ENCODE peak calls at places on chromosomes 2 and 18, in four cellular contexts. X is upper lobe of right lung, I is lower lobe of right lung, W is H7. L is an unnamed sample. For H3K27me3 and H3K36me3, the result is how much of the 10 kb centered on the place peaks cover.

GRCh38 chr2:12412898-12413305 is 303.8 kb upstream of the TRIB2 start:
- DNase-seq in X (no peak), I (no peak), W (no peak), L (no peak)

GRCh38 chr2:64649626-64650025 is 4.1 kb downstream of the SERTAD2 start:
- DNase-seq in X (no peak), I (no peak), W (no peak), L (no peak)

GRCh38 chr2:142531375-142531774 is 346.1 kb upstream of the KYNU start:
- DNase-seq in X (no peak), I (no peak), W (no peak), L (no peak)

GRCh38 chr2:19577668-19578067 is 219.2 kb upstream of the OSR1 start:
- DNase-seq in X (no peak), I (no peak), W (no peak), L (peak)

GRCh38 chr2:230219419-230220331 is at the start of gene SP110:
- DNase-seq in X (peak), I (peak), W (peak), L (peak)

GRCh38 chr2:47867205-47867604 is 39.1 kb downstream of the FBXO11 start:
- DNase-seq in X (no peak), I (no peak), W (no peak), L (peak)

GRCh38 chr18:60892441-60892840 is 440.8 kb upstream of the CDH20 start:
- DNase-seq in X (no peak), I (no peak), W (no peak), L (no peak)

GRCh38 chr2:197828464-197829135 is 24.2 kb downstream of the PLCL1 start:
- DNase-seq in X (no peak), I (no peak), W (no peak), L (no peak)

GRCh38 chr2:236180831-236181453 is 12.8 kb upstream of the GBX2 start:
- DNase-seq in X (no peak), I (no peak), W (peak), L (peak)

GRCh38 chr18:59266876-59267510 is 6.3 kb downstream of the RAX start:
- DNase-seq in X (no peak), I (no peak), W (peak), L (no peak)

GRCh38 chr2:238242731-238243495 is 3.1 kb upstream of the HES6 start:
- DNase-seq in X (peak), I (no peak), W (peak), L (no peak)

GRCh38 chr2:223971731-223972130 is 14.5 kb downstream of the MRPL44 start:
- DNase-seq in X (no peak), I (no peak), W (no peak), L (no peak)

GRCh38 chr18:63518178-63519012 is 23.8 kb upstream of the SERPINB12 start:
- DNase-seq in X (no peak), I (no peak), W (no peak), L (peak)

GRCh38 chr2:26033270-26033768 is 565 bp upstream of the RAB10 start:
- DNase-seq in X (no peak), I (peak), W (no peak), L (peak)

GRCh38 chr2:100588071-100588786 is 25.4 kb downstream of the PDCL3 start:
- DNase-seq in X (peak), I (no peak), W (no peak), L (no peak)

GRCh38 chr2:11307764-11308415 is 36.5 kb downstream of the ROCK2 start:
- DNase-seq in X (no peak), I (no peak), W (no peak), L (no peak)

GRCh38 chr2:128185576-128185975 is 94.6 kb downstream of the UGGT1 start:
- DNase-seq in X (no peak), I (no peak), W (no peak), L (no peak)

GRCh38 chr2:55309441-55309840 is 40.4 kb upstream of the MTIF2 start:
- DNase-seq in X (no peak), I (no peak), W (no peak), L (peak)

GRCh38 chr2:218852911-218853667 is 6.5 kb upstream of the WNT6 start:
- DNase-seq in X (peak), I (peak), W (peak), L (peak)

GRCh38 chr18:13269599-13270011 is 51.0 kb downstream of the LDLRAD4 start:
- DNase-seq in X (peak), I (no peak), W (no peak), L (no peak)

GRCh38 chr2:140355481-140356090 is 1575.4 kb upstream of the NXPH2 start:
- DNase-seq in X (no peak), I (no peak), W (no peak), L (no peak)

GRCh38 chr2:128422571-128422970 is 103.9 kb upstream of the HS6ST1 start:
- DNase-seq in X (peak), I (no peak), W (no peak), L (peak)

GRCh38 chr2:7774481-7774880 is 857.3 kb downstream of the RNF144A start:
- DNase-seq in X (no peak), I (no peak), W (no peak), L (no peak)

GRCh38 chr2:78408795-78409118 is 616.7 kb upstream of the REG3G start:
- DNase-seq in X (peak), I (no peak), W (no peak), L (no peak)

GRCh38 chr2:218821605-218822211 is 9.9 kb downstream of the PRKAG3 start:
- DNase-seq in X (no peak), I (peak), W (no peak), L (no peak)

GRCh38 chr18:7980136-7980535 is 413.0 kb downstream of the PTPRM start:
- DNase-seq in X (no peak), I (no peak), W (peak), L (no peak)

GRCh38 chr2:112656679-112657078 is 10.9 kb downstream of the SLC20A1 start:
- DNase-seq in X (no peak), I (no peak), W (no peak), L (no peak)

GRCh38 chr18:35926884-35927283 is 45.6 kb upstream of the RMP24 start:
- DNase-seq in X (no peak), I (no peak), W (no peak), L (no peak)

GRCh38 chr2:102841107-102841840 is 79.4 kb downstream of the TMEM182 start:
- DNase-seq in X (no peak), I (peak), W (peak), L (peak)

GRCh38 chr2:155310589-155310988 is 612.1 kb downstream of the KCNJ3 start:
- DNase-seq in X (no peak), I (no peak), W (no peak), L (no peak)

GRCh38 chr2:227450921-227451654 is 20.9 kb upstream of the AGFG1 start:
- DNase-seq in X (no peak), I (no peak), W (no peak), L (no peak)

GRCh38 chr18:49727816-49728215 is 85.5 kb downstream of the ACAA2 start:
- DNase-seq in X (no peak), I (no peak), W (no peak), L (no peak)

GRCh38 chr2:18435425-18436037 is 124.9 kb downstream of the RDH14 start:
- DNase-seq in X (no peak), I (no peak), W (no peak), L (no peak)

GRCh38 chr18:12744103-12744502 is 41.3 kb downstream of the PSMG2 start:
- DNase-seq in X (no peak), I (no peak), W (no peak), L (no peak)

GRCh38 chr2:12728221-12728777 is 11.6 kb downstream of the TRIB2 start:
- DNase-seq in X (no peak), I (no peak), W (no peak), L (no peak)

GRCh38 chr18:54388203-54389142 is 30.8 kb downstream of the C18orf54 start:
- DNase-seq in X (no peak), I (no peak), W (peak), L (peak)

DNA sequence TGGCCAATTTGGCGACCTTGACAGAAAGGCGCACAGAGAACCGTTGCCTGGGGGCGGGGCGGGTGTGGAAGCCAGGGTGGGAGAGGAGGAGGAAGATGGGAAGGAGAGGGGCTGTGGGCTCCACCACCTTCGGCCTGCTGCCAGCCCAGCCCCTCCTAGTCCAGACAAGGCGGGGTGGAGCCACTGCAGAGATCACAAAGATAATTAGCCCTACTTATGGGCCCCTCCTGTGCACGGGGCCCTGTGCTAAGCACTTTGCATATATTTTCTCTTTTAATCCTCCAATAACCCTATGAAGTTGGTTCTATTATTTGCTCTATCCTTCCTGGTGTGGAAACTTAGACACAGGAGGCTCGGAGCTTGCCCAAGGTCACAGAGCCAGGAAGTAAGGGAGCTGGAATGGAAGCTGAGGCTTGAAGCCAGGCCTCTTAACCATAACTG is 13.7 kb upstream of the ECEL1 start:
- DNase-seq in X (no peak), I (no peak), W (peak), L (no peak)
- H3K27me3 ChIP-seq in X (under half), I (half or more), W (under half), L (under half)

DNA sequence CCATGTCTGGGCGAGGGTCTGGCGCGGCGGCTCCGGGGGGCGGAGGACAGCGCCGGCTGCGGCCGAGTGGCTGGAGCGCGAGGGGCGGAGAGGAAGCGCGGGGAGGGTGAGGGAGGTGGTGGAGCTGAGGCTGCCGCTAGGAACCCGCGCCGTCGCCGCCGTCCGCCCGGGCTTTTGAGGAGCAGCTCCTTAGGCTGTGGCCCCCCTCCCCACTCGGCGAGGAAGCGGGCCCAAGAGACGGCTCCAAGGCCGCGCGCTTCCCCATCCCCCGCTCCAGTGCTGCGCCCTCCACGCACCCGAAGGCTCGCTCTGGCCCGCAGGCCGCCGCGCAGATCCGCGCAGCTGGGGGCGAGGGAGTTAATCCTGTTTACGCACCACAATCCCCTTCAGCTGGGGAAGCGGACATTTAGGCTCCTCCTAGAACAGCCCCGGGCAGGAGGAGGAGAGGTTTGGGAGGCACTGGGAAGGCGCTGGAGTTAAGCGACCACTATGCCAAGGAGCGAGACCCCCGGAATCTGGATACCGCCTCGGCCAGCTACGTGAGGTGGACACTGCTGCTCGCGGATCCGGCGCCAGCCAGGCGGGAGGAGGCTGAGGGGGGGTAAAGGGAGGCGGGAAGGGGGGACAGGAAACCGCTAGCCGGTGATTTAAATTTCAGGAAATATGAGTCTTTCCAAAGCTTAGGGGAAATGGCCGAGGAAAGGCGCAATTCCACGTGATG is at the start of gene CNRIP1:
- DNase-seq in X (peak), I (peak), W (peak), L (peak)
- H3K4me3 ChIP-seq in X (peak), I (peak), W (peak), L (peak)

DNA sequence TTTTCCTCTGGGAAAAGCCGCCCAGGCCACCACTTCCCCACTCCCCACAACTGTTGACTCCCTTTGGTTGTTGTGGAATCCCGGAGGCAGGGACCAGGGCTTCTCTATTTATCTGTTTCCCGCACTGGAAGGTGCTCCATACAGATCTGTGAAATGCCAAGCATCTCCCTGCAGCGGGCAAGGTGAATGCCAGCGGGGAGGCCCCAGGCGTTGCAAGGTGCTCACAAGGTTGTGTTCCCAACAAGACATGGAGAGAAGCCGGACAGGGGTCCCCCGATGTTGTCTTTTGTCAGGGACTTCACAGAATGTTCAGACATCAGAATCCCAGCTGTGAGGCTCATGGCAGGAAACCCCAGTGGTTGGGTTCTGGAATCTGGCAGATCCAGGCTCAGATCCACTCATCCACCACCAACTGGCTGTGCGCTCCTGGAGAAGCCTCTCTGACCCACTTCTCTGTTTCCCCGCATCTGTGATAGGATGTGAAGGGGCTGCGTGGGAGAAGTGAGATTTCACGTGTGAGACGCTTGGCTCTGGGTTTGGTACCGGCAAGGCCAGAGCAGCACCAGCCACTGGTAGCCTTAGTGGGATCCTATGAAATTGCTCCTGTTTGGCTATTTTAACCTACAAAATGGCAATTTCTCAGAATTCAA is 8.6 kb upstream of the NEU2 start:
- DNase-seq in X (no peak), I (no peak), W (no peak), L (no peak)
- H3K36me3 ChIP-seq in X (under half), I (under half), W (under half), L (under half)

GRCh38 chr18:48138211-48138610 is 207.8 kb upstream of the SMAD2 start:
- DNase-seq in X (no peak), I (no peak), W (peak), L (no peak)
- H3K27me3 ChIP-seq in X (under half), I (under half), W (half or more), L (under half)